ENCODE peak calls at places on chromosome 19, in six cellular contexts. V, H, C, O, K and N are unnamed samples.

GRCh38 chr19:58218899-58219298 is 9.8 kb upstream of the ZNF544 start:
- DNase-seq in H (no peak), V (no peak), C (no peak), O (no peak), K (peak), N (peak)

GRCh38 chr19:658916-659839 is 3.8 kb downstream of the RNF126 start:
- DNase-seq in V (peak), C (peak), O (peak), H (no peak), K (peak), N (peak)

GRCh38 chr19:8639821-8640401 is 9.5 kb downstream of the NFILZ start:
- DNase-seq in H (no peak), V (no peak), O (peak), C (no peak), K (no peak), N (no peak)

GRCh38 chr19:40457953-40458596 is 7.5 kb downstream of the BLVRB start:
- DNase-seq in K (no peak), C (no peak), H (no peak), V (no peak), O (no peak), N (no peak)

GRCh38 chr19:39412100-39412866 is at the start of gene PLEKHG2:
- DNase-seq in H (peak), V (peak), O (peak), K (peak), C (peak), N (peak)

GRCh38 chr19:6373813-6374108 is 1.2 kb downstream of the ALKBH7 start:
- DNase-seq in K (no peak), V (no peak), C (no peak), O (no peak), H (no peak), N (no peak)

GRCh38 chr19:55112781-55113569 is 4.5 kb downstream of the PPP1R12C start:
- DNase-seq in K (no peak), H (no peak), V (no peak), C (peak), O (no peak), N (no peak)

GRCh38 chr19:3524075-3524842 is 14.7 kb upstream of the TEKTIP1 start:
- DNase-seq in C (no peak), V (no peak), H (no peak), K (no peak), O (no peak), N (no peak)

GRCh38 chr19:49428547-49429451 is 3.6 kb downstream of the GFY start:
- DNase-seq in O (no peak), K (no peak), H (no peak), C (no peak), V (no peak), N (no peak)

GRCh38 chr19:29832801-29833200 is 21.0 kb downstream of the CCNE1 start:
- DNase-seq in K (no peak), H (no peak), O (no peak), C (no peak), V (no peak), N (no peak)

GRCh38 chr19:14536926-14537692 is 7.7 kb downstream of the TECR start:
- DNase-seq in H (no peak), O (peak), C (peak), V (peak), K (no peak), N (peak)

GRCh38 chr19:10884273-10884672 is 12.9 kb downstream of the CARM1 start:
- DNase-seq in V (no peak), K (no peak), O (peak), C (no peak), H (no peak), N (peak)

GRCh38 chr19:44305457-44305856 is 632 bp upstream of the ZNF235 start:
- DNase-seq in C (no peak), V (no peak), H (no peak), K (no peak), O (no peak), N (no peak)
- H3K4me3 ChIP-seq in C (peak), V (peak), H (peak), K (no peak), O (no peak), N (peak)

DNA sequence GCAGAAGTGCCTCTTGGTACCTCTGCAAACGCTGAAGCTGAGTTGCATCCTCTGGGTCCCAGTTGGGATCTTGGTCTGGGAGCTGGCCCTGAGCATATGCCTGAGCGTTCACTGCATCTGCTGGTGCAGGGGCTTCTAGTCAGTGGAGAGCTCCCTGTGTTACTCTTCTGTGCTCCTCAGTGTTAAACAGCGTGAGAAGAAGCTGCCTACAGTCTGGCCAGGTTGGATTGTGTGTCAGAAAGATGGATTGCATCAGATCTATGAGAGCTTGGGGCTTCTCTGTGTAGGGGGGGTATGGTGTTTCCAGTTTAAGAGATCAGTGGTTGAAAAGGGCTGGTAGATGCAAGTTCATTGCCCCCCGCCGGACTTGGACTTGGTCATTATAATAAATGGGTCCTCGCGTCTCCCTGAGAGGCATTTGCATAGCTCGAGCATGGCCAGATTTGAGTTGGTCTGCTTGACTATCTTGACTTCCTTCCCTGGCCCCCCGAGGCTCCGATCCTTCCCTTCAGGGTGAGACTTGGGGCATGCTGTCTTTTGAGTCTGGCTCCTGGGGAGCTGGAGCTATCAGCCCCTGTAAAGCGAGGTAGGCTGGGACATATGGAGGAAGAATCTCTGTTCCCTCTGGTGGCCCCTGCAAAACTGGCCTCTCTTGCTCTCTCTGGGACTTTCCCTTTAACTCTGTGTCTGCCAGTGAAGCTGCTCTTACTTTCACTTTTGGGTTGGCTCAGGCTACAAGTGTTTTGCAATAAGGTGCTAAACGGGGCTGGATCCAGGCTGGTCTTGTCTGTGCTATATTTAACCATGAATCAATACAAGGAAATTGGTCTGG is 52.9 kb downstream of the OR10H4 start:
- DNase-seq in O (peak), K (peak), C (no peak), V (no peak), H (peak), N (peak)
- H3K4me3 ChIP-seq in O (peak), K (peak), C (peak), V (peak), H (peak), N (peak)

DNA sequence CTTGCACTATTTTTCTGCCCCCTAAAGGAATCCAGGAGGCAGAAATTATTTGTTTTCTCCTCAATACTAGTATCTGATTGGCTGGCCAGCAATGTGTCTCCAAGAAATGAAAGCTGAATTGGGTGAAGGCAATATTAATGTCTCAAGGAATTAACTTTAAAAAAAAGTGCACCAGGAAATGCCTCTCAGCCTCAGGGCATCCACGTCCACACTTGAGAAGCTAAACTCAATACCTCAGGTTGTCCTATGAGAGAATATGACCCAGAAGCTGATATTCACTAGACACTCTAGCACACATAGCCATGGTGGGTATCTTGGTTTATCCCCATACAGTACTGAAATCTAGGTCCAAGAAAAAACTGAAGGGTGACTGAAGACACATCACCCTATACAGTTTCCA is 2.1 kb downstream of the ZNF91 start:
- DNase-seq in H (no peak), V (no peak), K (no peak), O (no peak), C (no peak), N (peak)
- H3K4me3 ChIP-seq in H (no peak), V (peak), K (no peak), O (no peak), C (peak), N (no peak)

DNA sequence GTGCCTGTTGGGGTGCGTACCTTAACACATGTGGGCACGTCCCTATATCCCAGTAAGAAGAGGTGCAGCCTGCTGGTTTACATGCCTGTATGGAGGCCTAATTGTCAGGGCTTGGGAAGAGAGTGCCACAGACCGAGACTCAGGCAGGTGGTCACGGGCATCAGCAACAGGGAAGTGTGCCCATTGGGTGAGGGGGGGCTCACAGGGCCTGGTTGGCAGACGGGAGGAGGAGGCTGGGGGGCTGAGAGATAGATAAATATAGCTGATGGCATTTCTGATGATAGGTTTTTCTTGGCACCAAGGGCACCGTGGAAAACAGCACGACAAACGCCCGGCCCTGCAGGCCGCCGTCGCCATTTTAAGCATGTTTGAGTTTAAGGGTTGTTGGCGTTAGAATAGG is 37.6 kb downstream of the NFIX start:
- DNase-seq in C (no peak), O (no peak), V (no peak), K (no peak), H (no peak), N (no peak)
- H3K4me3 ChIP-seq in C (no peak), O (no peak), V (no peak), K (no peak), H (no peak), N (no peak)

DNA sequence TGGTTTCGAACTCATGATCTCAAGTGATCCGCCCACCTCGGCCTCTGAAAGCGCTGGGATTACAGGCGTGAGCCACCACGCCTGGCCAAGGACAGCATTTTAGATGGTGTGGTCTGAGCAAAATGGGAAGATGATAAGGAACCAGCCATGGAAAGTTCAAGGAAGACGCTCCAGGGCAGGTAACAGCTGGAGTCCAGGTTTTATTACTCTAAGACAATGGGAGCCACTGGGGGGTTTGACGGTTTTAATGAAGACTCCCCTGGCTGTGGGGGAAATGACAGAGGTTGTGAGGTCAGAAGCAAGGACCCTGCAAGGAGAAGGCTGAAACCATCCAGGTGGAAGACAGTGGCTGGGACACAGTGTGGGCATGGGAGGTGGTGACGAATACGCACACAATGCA is 20.9 kb downstream of the PRKD2 start:
- DNase-seq in O (no peak), C (no peak), H (no peak), K (no peak), V (no peak), N (no peak)
- H3K4me3 ChIP-seq in O (no peak), C (no peak), H (no peak), K (no peak), V (no peak), N (no peak)

DNA sequence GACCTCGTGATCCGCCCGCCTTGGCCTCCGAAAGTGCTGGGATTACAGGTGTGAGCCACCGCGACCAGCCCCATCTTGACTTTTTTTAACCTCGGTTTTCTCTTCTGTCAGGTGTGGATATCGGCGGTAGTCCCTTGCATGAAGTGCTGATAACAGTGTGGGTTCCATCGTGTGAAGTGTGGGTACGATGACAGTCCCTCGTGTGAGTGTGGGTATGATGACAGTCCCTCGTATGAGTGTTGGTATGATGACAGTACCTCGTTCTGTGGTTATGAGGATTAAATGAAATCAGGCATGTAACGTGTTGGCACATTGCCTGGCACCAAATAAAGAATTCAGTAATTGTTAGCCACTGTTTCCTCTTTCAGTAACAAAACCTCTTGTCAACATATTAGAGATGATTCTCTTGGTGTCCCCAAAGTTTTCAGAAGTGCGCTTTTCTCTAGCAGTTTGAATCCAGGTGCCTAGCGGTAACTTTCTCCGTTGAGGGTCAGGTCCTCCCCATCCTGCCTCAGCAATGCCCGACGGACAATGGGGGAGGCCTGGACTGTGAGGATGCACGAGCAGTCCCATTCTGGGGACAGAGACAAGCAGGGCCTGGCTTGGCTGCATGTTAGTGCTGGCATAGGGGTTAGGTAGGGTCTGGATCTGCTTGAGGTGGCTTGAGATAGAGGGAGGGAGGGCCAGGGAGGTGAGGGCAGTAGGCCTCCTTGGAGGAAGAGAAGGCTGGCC is 15.3 kb downstream of the GATAD2A start:
- DNase-seq in H (no peak), C (no peak), V (no peak), O (no peak), K (no peak), N (no peak)
- H3K4me3 ChIP-seq in H (no peak), C (no peak), V (no peak), O (no peak), K (no peak), N (no peak)

GRCh38 chr19:19348266-19348665 is 27.6 kb downstream of the MAU2 start:
- DNase-seq in K (no peak), C (no peak), O (peak), H (no peak), V (no peak), N (peak)
- H3K4me3 ChIP-seq in K (no peak), C (no peak), O (no peak), H (no peak), V (no peak), N (no peak)